ENCODE peak calls at places on chromosome 13, in seven cellular contexts. Q is NCI-H2029 treated with DMSO at 0.1 percent for 48 hours, H is ureter, U is aorta, R is GOT3, E is thoracic aorta, W is T-helper 17 cell. K is an unnamed sample.

GRCh38 chr13:112968910-112969691 is at the start of gene MCF2L:
- DNase-seq in Q (no peak), H (no peak), U (no peak), R (no peak), E (no peak), W (peak), K (peak)

GRCh38 chr13:19071161-19071936 is 110.3 kb downstream of the TUBA3C start:
- DNase-seq in Q (no peak), H (peak), U (no peak), R (no peak), E (no peak), W (no peak), K (no peak)

GRCh38 chr13:30872685-30873443 is 33.2 kb upstream of the MEDAG start:
- DNase-seq in Q (no peak), H (no peak), U (peak), R (peak), E (no peak), W (no peak), K (no peak)

GRCh38 chr13:43263047-43263446 is 239.7 kb downstream of the DNAJC15 start:
- DNase-seq in Q (no peak), H (no peak), U (no peak), R (no peak), E (no peak), W (no peak), K (no peak)

GRCh38 chr13:111318396-111318795 is 2.0 kb upstream of the TEX29 start:
- DNase-seq in Q (no peak), H (peak), U (no peak), R (no peak), E (no peak), W (no peak), K (no peak)

GRCh38 chr13:98450495-98451167 is 126.3 kb downstream of the STK24 start:
- DNase-seq in Q (no peak), H (no peak), U (no peak), R (no peak), E (no peak), W (no peak), K (no peak)

GRCh38 chr13:20960663-20961309 is 58.2 kb upstream of the XPO4 start:
- DNase-seq in Q (peak), H (no peak), U (no peak), R (no peak), E (no peak), W (no peak), K (no peak)

GRCh38 chr13:27830010-27830409 is 37.7 kb downstream of the GSX1 start:
- DNase-seq in Q (no peak), H (peak), U (peak), R (no peak), E (peak), W (peak), K (peak)

GRCh38 chr13:84243340-84243739 is 361.1 kb upstream of the SLITRK1 start:
- DNase-seq in Q (no peak), H (no peak), U (no peak), R (no peak), E (no peak), W (no peak), K (no peak)

GRCh38 chr13:70960841-70961443 is 852.7 kb upstream of the KLHL1 start:
- DNase-seq in Q (peak), H (no peak), U (no peak), R (no peak), E (no peak), W (no peak), K (no peak)

GRCh38 chr13:46795321-46795720 is 1.6 kb downstream of the ESD start:
- DNase-seq in Q (no peak), H (no peak), U (no peak), R (no peak), E (no peak), W (no peak), K (no peak)

GRCh38 chr13:20353973-20354372 is 121.9 kb upstream of the GJB6 start:
- DNase-seq in Q (no peak), H (no peak), U (no peak), R (no peak), E (no peak), W (no peak), K (no peak)

GRCh38 chr13:41587490-41587889 is 130.1 kb downstream of the RGCC start:
- DNase-seq in Q (no peak), H (no peak), U (no peak), R (no peak), E (no peak), W (no peak), K (no peak)

GRCh38 chr13:29909975-29910674 is 59.7 kb upstream of the UBL3 start:
- DNase-seq in Q (no peak), H (no peak), U (no peak), R (no peak), E (no peak), W (no peak), K (no peak)

GRCh38 chr13:106561551-106562170 is 6.3 kb downstream of the ARGLU1 start:
- DNase-seq in Q (no peak), H (no peak), U (no peak), R (no peak), E (no peak), W (peak), K (no peak)

GRCh38 chr13:99192480-99192879 is 8.2 kb upstream of the UBAC2 start:
- DNase-seq in Q (no peak), H (no peak), U (no peak), R (no peak), E (no peak), W (no peak), K (no peak)

GRCh38 chr13:33349996-33350826 is 64.7 kb upstream of the STARD13 start:
- DNase-seq in Q (no peak), H (peak), U (peak), R (no peak), E (no peak), W (no peak), K (no peak)

GRCh38 chr13:21625366-21625765 is 21.4 kb upstream of the MICU2 start:
- DNase-seq in Q (peak), H (no peak), U (no peak), R (no peak), E (no peak), W (no peak), K (no peak)

GRCh38 chr13:109751477-109751876 is 34.9 kb downstream of the IRS2 start:
- DNase-seq in Q (no peak), H (no peak), U (no peak), R (no peak), E (no peak), W (no peak), K (no peak)

GRCh38 chr13:106477303-106477702 is 58.2 kb downstream of the EFNB2 start:
- DNase-seq in Q (no peak), H (no peak), U (no peak), R (no peak), E (no peak), W (no peak), K (no peak)

GRCh38 chr13:110984392-110984791 is 69.5 kb upstream of the ANKRD10 start:
- DNase-seq in Q (no peak), H (no peak), U (no peak), R (no peak), E (no peak), W (no peak), K (no peak)

GRCh38 chr13:100527644-100528043 is 60.9 kb downstream of the GGACT start:
- DNase-seq in Q (no peak), H (no peak), U (no peak), R (no peak), E (no peak), W (no peak), K (no peak)

GRCh38 chr13:41533676-41534075 is 76.3 kb downstream of the RGCC start:
- DNase-seq in Q (no peak), H (no peak), U (no peak), R (no peak), E (no peak), W (no peak), K (no peak)

GRCh38 chr13:51647067-51647466 is 62.8 kb downstream of the WDFY2 start:
- DNase-seq in Q (no peak), H (no peak), U (no peak), R (no peak), E (no peak), W (no peak), K (no peak)

GRCh38 chr13:27797228-27797624 is 4.9 kb downstream of the GSX1 start:
- DNase-seq in Q (no peak), H (no peak), U (no peak), R (no peak), E (no peak), W (no peak), K (no peak)

GRCh38 chr13:29937836-29938235 is 87.4 kb upstream of the UBL3 start:
- DNase-seq in Q (no peak), H (no peak), U (no peak), R (no peak), E (no peak), W (peak), K (no peak)

GRCh38 chr13:24008679-24009078 is 111.4 kb upstream of the C1QTNF9B start:
- DNase-seq in Q (no peak), H (no peak), U (no peak), R (no peak), E (no peak), W (no peak), K (no peak)

GRCh38 chr13:107960301-107960700 is 255.0 kb downstream of the LIG4 start:
- DNase-seq in Q (no peak), H (no peak), U (no peak), R (no peak), E (no peak), W (no peak), K (no peak)

GRCh38 chr13:101289764-101290163 is 126.5 kb downstream of the NALCN start:
- DNase-seq in Q (no peak), H (no peak), U (no peak), R (no peak), E (no peak), W (no peak), K (no peak)

GRCh38 chr13:109647046-109647445 is 139.3 kb downstream of the IRS2 start:
- DNase-seq in Q (no peak), H (no peak), U (no peak), R (no peak), E (no peak), W (no peak), K (no peak)

GRCh38 chr13:33524086-33524485 is 238.5 kb upstream of the STARD13 start:
- DNase-seq in Q (no peak), H (no peak), U (no peak), R (no peak), E (no peak), W (no peak), K (no peak)

GRCh38 chr13:110757296-110757695 is 43.8 kb downstream of the ING1 start:
- DNase-seq in Q (no peak), H (no peak), U (no peak), R (no peak), E (no peak), W (no peak), K (no peak)

GRCh38 chr13:78376033-78376432 is 227.3 kb downstream of the POU4F1 start:
- DNase-seq in Q (no peak), H (no peak), U (no peak), R (no peak), E (no peak), W (no peak), K (no peak)

K was measured in stimulated activated CD8-positive, alpha-beta memory T cell treated with anti-CD3 and anti-CD28 coated beads, Interleukin-7, amount 100 ng/mL, for 1 hour.